ENCODE peak calls at places on chromosomes 7 and 10, in ten cellular contexts. U is activated naive CD8-positive, alpha-beta T cell treated with anti-CD3 and anti-CD28 coated beads, Interleukin-2, amount 50 U/mL, for 16 hours; E is occipital lobe; Q is nucleus accumbens; R is stromal cell of bone marrow; K is A172; A is brain microvascular endothelial cell; S is nephron progenitor cell; G is kidney epithelial cell; L is NCI-H1436. O is an unnamed sample.

GRCh38 chr7:24703296-24703695 is 54.0 kb downstream of the GSDME start:
- DNase-seq in U (no peak), E (no peak), Q (no peak), R (no peak), K (no peak), A (no peak), S (no peak), G (no peak), L (no peak), O (no peak)

GRCh38 chr10:106436123-106436740 is 728.3 kb downstream of the SORCS1 start:
- DNase-seq in U (no peak), E (peak), Q (no peak), R (no peak), K (no peak), A (no peak), S (no peak), G (no peak), L (no peak), O (no peak)

GRCh38 chr10:70188768-70189167 is 18.5 kb upstream of the SAR1A start:
- DNase-seq in U (no peak), E (no peak), Q (no peak), R (no peak), K (no peak), A (no peak), S (no peak), G (no peak), L (no peak), O (no peak)

GRCh38 chr10:2925631-2926030 is 141.7 kb upstream of the PFKP start:
- DNase-seq in U (no peak), E (no peak), Q (no peak), R (peak), K (peak), A (peak), S (no peak), G (no peak), L (peak), O (no peak)

GRCh38 chr10:50234486-50234885 is 16.8 kb downstream of the ASAH2 start:
- DNase-seq in U (no peak), E (no peak), Q (no peak), R (no peak), K (no peak), A (no peak), S (no peak), G (no peak), L (no peak), O (no peak)

GRCh38 chr10:108632044-108632443 is 1291.3 kb downstream of the XPNPEP1 start:
- DNase-seq in U (no peak), E (no peak), Q (no peak), R (no peak), K (no peak), A (no peak), S (peak), G (no peak), L (no peak), O (no peak)

GRCh38 chr10:97570789-97571536 is 1.6 kb upstream of the ANKRD2 start:
- DNase-seq in U (no peak), E (no peak), Q (no peak), R (no peak), K (no peak), A (no peak), S (no peak), G (no peak), L (no peak), O (no peak)

GRCh38 chr7:74033372-74034311 is 5.7 kb downstream of the ELN start:
- DNase-seq in U (no peak), E (no peak), Q (no peak), R (peak), K (peak), A (no peak), S (peak), G (no peak), L (no peak), O (peak)

GRCh38 chr7:53003653-53004445 is 31.6 kb upstream of the POM121L12 start:
- DNase-seq in U (no peak), E (no peak), Q (no peak), R (no peak), K (no peak), A (no peak), S (no peak), G (no peak), L (no peak), O (peak)

GRCh38 chr7:28311670-28312069 is 100.6 kb upstream of the CREB5 start:
- DNase-seq in U (no peak), E (no peak), Q (no peak), R (no peak), K (no peak), A (no peak), S (no peak), G (no peak), L (no peak), O (no peak)

GRCh38 chr7:100372256-100372655 is 1.0 kb upstream of the PILRA start:
- DNase-seq in U (no peak), E (no peak), Q (peak), R (no peak), K (peak), A (peak), S (no peak), G (no peak), L (no peak), O (peak)

GRCh38 chr10:103280505-103280904 is 3.6 kb downstream of the INA start:
- DNase-seq in U (no peak), E (no peak), Q (no peak), R (no peak), K (no peak), A (no peak), S (no peak), G (no peak), L (no peak), O (no peak)

GRCh38 chr10:122140477-122140902 is 130.6 kb upstream of the BTBD16 start:
- DNase-seq in U (no peak), E (no peak), Q (no peak), R (no peak), K (peak), A (peak), S (no peak), G (peak), L (no peak), O (no peak)

GRCh38 chr7:41599760-41600159 is 103.1 kb downstream of the INHBA start:
- DNase-seq in U (no peak), E (no peak), Q (no peak), R (no peak), K (no peak), A (no peak), S (peak), G (no peak), L (no peak), O (no peak)

GRCh38 chr10:127872011-127872741 is 20.6 kb downstream of the CLRN3 start:
- DNase-seq in U (no peak), E (peak), Q (no peak), R (no peak), K (no peak), A (no peak), S (no peak), G (no peak), L (no peak), O (no peak)